ENCODE peak calls at places on chromosome 19, in five cellular contexts. B is WERI-Rb-1, W is HT-29, K is hepatic stellate cell, H is non-pigmented ciliary epithelial cell. N is an unnamed sample.

GRCh38 chr19:47619763-47620162 is 10.8 kb downstream of the BICRA start:
- DNase-seq in B (no peak), W (no peak), K (no peak), H (no peak), N (no peak)

GRCh38 chr19:55321466-55321865 is 3.7 kb downstream of the TMEM150B start:
- DNase-seq in B (no peak), W (peak), K (no peak), H (no peak), N (no peak)

GRCh38 chr19:50392759-50393158 is 8.6 kb downstream of the POLD1 start:
- DNase-seq in B (no peak), W (no peak), K (no peak), H (no peak), N (no peak)

GRCh38 chr19:35755550-35756371 is 1.1 kb downstream of the HSPB6 start:
- DNase-seq in B (no peak), W (peak), K (peak), H (no peak), N (no peak)

GRCh38 chr19:37074819-37075362 is 3.3 kb upstream of the ZNF420 start:
- DNase-seq in B (no peak), W (no peak), K (no peak), H (no peak), N (no peak)

GRCh38 chr19:45047188-45047797 is 8.4 kb downstream of the CLASRP start:
- DNase-seq in B (no peak), W (no peak), K (no peak), H (no peak), N (no peak)

GRCh38 chr19:9885077-9885552 is 50.0 kb downstream of the PIN1 start:
- DNase-seq in B (no peak), W (no peak), K (peak), H (no peak), N (no peak)

GRCh38 chr19:1243768-1244692 is 2.5 kb downstream of the ATP5F1D start:
- DNase-seq in B (peak), W (peak), K (peak), H (no peak), N (no peak)

GRCh38 chr19:37342753-37343152 is 28.1 kb upstream of the ZNF527 start:
- DNase-seq in B (no peak), W (no peak), K (no peak), H (no peak), N (no peak)

GRCh38 chr19:15702590-15702930 is 25.3 kb upstream of the OR10H2 start:
- DNase-seq in B (no peak), W (peak), K (no peak), H (no peak), N (no peak)

GRCh38 chr19:49362048-49362925 is at the start of gene TEAD2:
- DNase-seq in B (peak), W (peak), K (peak), H (no peak), N (no peak)

N was measured in GM04503.